ENCODE peak calls at places on chromosomes 13 and 19, in four cellular contexts. J is K562, V is GM12878, T is H1. O is an unnamed sample.

GRCh38 chr19:55047951-55048350 is 9.9 kb upstream of the GP6 start:
- DNase-seq in T (no peak), J (no peak), V (no peak), O (no peak)

GRCh38 chr19:28881616-28882015 is 331.3 kb downstream of the UQCRFS1 start:
- DNase-seq in J (no peak), V (no peak), T (no peak), O (no peak)

GRCh38 chr13:75432045-75432444 is 49.9 kb downstream of the TBC1D4 start:
- DNase-seq in J (peak; percentile 9), T (no peak), V (no peak), O (peak; percentile 36)

GRCh38 chr19:49436381-49437017 is 4.8 kb downstream of the SLC17A7 start:
- DNase-seq in J (peak; percentile 93), T (peak; percentile 89), V (no peak), O (no peak)

GRCh38 chr19:10761443-10762242 is 43.8 kb downstream of the DNM2 start:
- DNase-seq in V (no peak), J (no peak), T (no peak), O (no peak)

GRCh38 chr19:5553892-5554291 is 13.9 kb downstream of the TINCR start:
- DNase-seq in T (no peak), J (no peak), V (no peak), O (no peak)

GRCh38 chr13:102817907-102818306 is 19.0 kb downstream of the BIVM start:
- DNase-seq in V (no peak), J (no peak), T (no peak), O (no peak)

GRCh38 chr19:12840091-12841079 is 2.1 kb downstream of the MAST1 start:
- DNase-seq in T (peak; percentile 97), V (no peak), J (peak; percentile 97), O (no peak)

GRCh38 chr19:41755328-41755913 is at the start of gene CEACAM6:
- DNase-seq in T (no peak), V (no peak), J (no peak), O (no peak)

GRCh38 chr19:49213791-49214190 is 56.2 kb downstream of the TRPM4 start:
- DNase-seq in J (peak; percentile 69), V (no peak), T (no peak), O (no peak)

GRCh38 chr13:20960663-20961309 is 58.2 kb upstream of the XPO4 start:
- DNase-seq in T (no peak), V (no peak), J (peak; percentile 9), O (peak; percentile 78)

GRCh38 chr13:97539651-97540230 is 105.8 kb downstream of the RAP2A start:
- DNase-seq in V (no peak), T (no peak), J (no peak), O (no peak)

GRCh38 chr19:19499272-19499995 is 15.9 kb downstream of the TSSK6 start:
- DNase-seq in V (no peak), J (no peak), T (no peak), O (no peak)
- TF ChIP-seq CTCF in V (no peak), J (no peak), T (no peak), O (no peak)

GRCh38 chr19:4130635-4131438 is 6.9 kb upstream of the MAP2K2 start:
- DNase-seq in V (no peak), T (no peak), J (peak; percentile 90), O (peak; percentile 93)
- TF ChIP-seq BRCA1 in V (no peak), T (no peak), J (no peak), O (no peak)

DNA sequence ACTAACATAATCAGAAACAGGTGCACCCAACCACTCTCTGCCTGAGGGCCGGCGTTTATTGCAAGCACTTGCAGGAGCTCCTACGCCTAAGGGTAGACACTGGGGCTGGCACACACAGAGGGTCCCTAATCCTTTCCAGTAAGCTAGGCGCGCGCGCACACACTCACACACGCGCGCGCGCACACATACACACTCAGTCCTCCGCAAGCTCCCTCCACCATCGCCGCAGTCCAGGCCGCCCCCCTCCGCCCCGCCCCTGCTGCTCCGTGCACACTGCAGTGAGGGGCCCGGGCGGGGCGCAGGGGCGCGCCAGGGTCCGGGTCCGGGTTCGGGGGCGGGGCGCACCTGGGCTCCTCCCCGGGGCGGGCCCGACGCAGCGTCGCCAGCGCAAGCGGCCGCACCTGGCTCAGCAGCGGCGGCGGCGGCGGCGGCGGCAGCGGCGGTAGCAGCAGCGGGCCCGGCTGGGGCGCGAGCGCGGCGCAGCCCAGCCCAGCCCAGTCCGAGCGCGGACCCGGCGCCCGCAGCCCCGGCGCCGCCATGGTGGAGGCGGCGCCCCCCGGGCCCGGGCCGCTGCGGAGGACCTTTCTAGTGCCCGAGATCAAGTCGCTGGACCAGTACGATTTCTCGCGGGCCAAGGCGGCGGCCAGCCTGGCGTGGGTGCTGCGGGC is at the start of gene CAMSAP3:
- DNase-seq in V (no peak), T (peak; percentile 31), J (peak; percentile 54), O (peak; percentile 64)
- TF ChIP-seq CTCF in V (no peak), T (no peak), J (no peak), O (no peak)

DNA sequence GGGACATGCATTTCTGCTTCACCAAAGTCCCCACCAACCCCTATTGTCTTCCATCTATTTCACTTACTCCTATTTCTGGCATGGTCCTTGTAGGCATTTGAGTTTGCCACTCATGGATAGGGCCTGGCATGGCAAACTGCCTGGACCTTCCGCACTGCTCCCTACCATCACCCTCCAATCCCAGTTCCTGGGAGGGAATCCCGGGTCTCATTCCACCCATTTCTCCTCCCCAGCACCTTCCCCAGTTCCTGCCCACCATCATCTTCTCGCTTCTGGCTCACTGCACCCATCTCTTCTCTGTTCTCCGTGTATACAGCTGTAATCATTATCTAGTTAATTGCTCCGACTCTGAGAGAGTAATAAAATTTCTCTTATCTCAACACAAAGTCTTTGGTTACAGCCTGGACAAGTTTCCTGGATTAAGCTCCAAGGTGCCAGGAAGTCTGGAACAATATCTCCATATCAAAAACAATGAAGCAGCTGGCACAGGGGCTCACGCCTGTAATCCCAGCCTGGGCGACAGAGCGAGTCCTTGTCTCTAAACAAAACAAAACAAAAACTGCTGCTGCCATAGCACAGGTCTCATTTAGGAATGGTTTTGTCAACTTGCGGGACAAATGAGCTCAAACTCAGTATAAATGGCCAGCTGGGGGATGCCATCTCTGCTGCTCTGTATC is 17.0 kb upstream of the COX7A1 start:
- DNase-seq in J (no peak), T (no peak), V (no peak), O (no peak)
- TF ChIP-seq BRCA1 in J (no peak), T (no peak), V (no peak), O (no peak)

DNA sequence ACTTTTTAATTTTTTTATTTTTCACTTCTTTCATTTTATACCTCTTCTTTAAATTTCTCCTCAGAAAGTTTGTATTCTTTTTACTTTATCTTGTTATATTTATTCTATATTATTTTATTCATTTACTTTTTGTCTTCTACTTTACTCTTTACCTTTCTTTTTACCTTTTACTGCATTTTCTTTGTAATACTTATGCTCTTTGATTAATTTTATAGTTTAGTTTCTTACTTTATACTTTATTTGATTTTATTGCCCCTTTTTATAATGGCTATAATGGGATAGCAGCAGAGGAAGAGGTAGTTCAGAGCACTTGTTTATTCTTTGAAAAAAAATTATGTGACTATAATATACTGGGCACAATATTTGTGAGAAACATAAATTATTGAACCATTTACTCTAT is 542.6 kb upstream of the SPRY2 start:
- DNase-seq in T (no peak), V (no peak), J (no peak), O (no peak)
- TF ChIP-seq CTCF in T (no peak), V (no peak), J (no peak), O (no peak)

GRCh38 chr19:34989248-34989797 is 10.8 kb upstream of the GRAMD1A start:
- DNase-seq in V (no peak), T (no peak), J (no peak), O (no peak)

GRCh38 chr19:34988119-34988518 is 12.0 kb upstream of the GRAMD1A start:
- DNase-seq in T (no peak), V (no peak), J (no peak), O (no peak)

GRCh38 chr19:34994286-34994642 is 5.9 kb upstream of the GRAMD1A start:
- DNase-seq in J (no peak), T (no peak), V (no peak), O (no peak)

GRCh38 chr19:34991542-34992333 is 8.4 kb upstream of the GRAMD1A start:
- DNase-seq in J (no peak), V (no peak), T (no peak), O (no peak)

GRCh38 chr19:34990578-34991192 is 9.4 kb upstream of the GRAMD1A start:
- DNase-seq in T (no peak), J (no peak), V (peak; percentile 69), O (no peak)
- TF ChIP-seq BRCA1 in T (no peak), J (no peak), V (no peak), O (no peak)

DNA sequence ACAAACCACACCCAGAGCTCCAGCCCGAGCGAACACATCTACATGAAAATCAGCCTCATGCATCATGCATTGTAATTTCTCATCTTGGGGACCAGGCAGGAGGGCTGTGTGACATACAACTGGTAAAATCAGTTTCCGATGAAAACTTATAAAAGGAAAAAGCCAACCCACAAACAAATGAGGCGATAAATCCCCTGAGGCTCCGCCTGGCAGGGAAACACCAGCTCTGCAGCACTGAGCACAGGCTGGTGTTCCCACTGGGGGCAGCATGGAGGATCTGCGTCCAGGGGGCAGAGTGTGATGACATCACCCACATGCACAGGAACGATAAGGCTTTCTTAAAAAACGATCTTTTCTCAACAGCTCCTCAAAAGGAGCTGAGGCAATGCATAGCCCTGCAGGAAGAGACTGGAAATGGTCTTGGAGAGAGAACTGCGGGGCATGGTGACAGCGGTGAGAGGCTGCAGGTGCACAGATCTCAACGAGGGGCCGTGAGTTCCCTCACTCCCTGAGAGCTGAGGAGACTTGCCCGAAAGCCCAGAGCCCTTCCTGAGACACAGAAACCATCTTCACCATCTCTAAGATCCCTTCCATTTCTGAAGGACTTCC is 24.6 kb downstream of the SH3GL1 start:
- DNase-seq in V (peak; percentile 90), T (no peak), J (peak; percentile 95), O (peak; percentile 51)
- TF ChIP-seq CTCF in V (peak; percentile 58), T (peak; percentile 61), J (peak; percentile 93), O (peak; percentile 45)

DNA sequence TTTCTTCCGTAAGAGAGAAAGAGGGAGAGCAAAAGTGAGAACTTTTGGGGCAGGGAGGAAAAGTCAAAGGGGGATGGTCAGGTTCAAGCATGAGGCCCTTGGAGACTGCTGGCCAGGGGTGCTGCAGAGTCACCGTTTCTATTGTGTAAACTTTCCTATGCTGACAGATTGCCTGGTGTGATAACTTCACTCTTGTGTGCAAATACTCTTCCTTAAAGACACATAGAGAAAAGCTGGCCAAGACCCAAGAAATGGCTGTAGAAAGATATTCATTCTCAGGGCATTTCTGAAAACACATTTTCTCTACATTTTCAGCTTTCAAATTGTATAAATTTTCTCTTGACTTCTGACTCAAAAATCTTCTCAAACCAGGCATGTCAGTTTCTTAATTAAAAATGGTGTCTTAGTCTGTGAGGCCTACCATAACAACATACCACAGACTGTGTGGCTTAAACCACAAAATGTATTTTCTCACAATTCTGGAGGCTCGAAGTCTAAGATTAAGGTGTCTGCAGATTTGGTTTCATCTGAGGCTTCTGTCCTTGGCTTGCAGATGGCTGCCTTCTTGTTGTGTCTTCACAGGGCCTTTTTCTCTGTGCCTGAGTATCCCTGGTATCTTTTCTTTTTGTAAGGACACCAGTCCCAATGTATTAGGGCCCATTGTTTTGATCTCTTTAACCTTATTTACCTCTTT is 304.5 kb downstream of the KCNRG start:
- DNase-seq in T (no peak), V (no peak), J (peak; percentile 78), O (peak; percentile 24)
- TF ChIP-seq BRCA1 in T (no peak), V (no peak), J (no peak), O (no peak)

GRCh38 chr19:39351537-39352037 is 9.4 kb downstream of the SAMD4B start:
- DNase-seq in J (peak; percentile 70), T (no peak), V (peak; percentile 44), O (no peak)
- TF ChIP-seq CTCF in J (no peak), T (no peak), V (peak; percentile 42), O (no peak)

O was measured in HepG2.